ENCODE peak calls at places on chromosomes 7 and 10, in five cellular contexts. Y is CD8-positive, alpha-beta T cell; U is effector memory CD4-positive, alpha-beta T cell; D is Peyer's patch; C is cardiac muscle cell. N is an unnamed sample.

GRCh38 chr10:35908451-35908850 is 266.4 kb upstream of the FZD8 start:
- DNase-seq in C (no peak), Y (no peak), U (no peak), D (no peak), N (no peak)

GRCh38 chr10:75623310-75623940 is 192.0 kb downstream of the LRMDA start:
- DNase-seq in U (no peak), Y (no peak), C (no peak), D (no peak), N (no peak)

GRCh38 chr10:80599424-80599847 is 61.7 kb downstream of the SH2D4B start:
- DNase-seq in C (peak), U (no peak), Y (peak), D (peak), N (no peak)

GRCh38 chr10:132057191-132057681 is 8.5 kb upstream of the JAKMIP3 start:
- DNase-seq in D (no peak), U (no peak), Y (no peak), C (no peak), N (no peak)

GRCh38 chr10:125146791-125147604 is 13.4 kb downstream of the CTBP2 start:
- DNase-seq in D (no peak), C (no peak), U (no peak), Y (no peak), N (no peak)

GRCh38 chr10:130300608-130301025 is 164.4 kb downstream of the GLRX3 start:
- DNase-seq in Y (no peak), D (no peak), C (peak), U (no peak), N (no peak)

GRCh38 chr10:112295853-112296830 is 12.9 kb downstream of the TECTB start:
- DNase-seq in D (no peak), Y (no peak), C (peak), U (no peak), N (no peak)

GRCh38 chr7:54245046-54245445 is 297.1 kb upstream of the VSTM2A start:
- DNase-seq in C (no peak), D (no peak), U (no peak), Y (no peak), N (no peak)

GRCh38 chr10:3873728-3874461 is 88.9 kb upstream of the KLF6 start:
- DNase-seq in C (peak), U (no peak), Y (peak), D (peak), N (no peak)

GRCh38 chr7:70579397-70580097 is 552.4 kb upstream of the GALNT17 start:
- DNase-seq in D (no peak), Y (no peak), U (no peak), C (no peak), N (no peak)

GRCh38 chr10:97780991-97781540 is 9.3 kb upstream of the SFRP5 start:
- DNase-seq in C (peak), U (no peak), D (no peak), Y (no peak), N (no peak)

GRCh38 chr7:105672820-105673219 is 91.5 kb upstream of the EFCAB10 start:
- DNase-seq in D (no peak), U (no peak), C (no peak), Y (no peak), N (no peak)

GRCh38 chr7:1555046-1555812 is 776 bp downstream of the TMEM184A start:
- DNase-seq in D (peak), U (no peak), C (peak), Y (no peak), N (no peak)

GRCh38 chr10:43403911-43404674 is 4.9 kb downstream of the HNRNPF start:
- DNase-seq in C (no peak), U (no peak), Y (no peak), D (peak), N (no peak)

GRCh38 chr7:14691597-14692203 is 210.9 kb downstream of the DGKB start:
- DNase-seq in Y (peak), D (peak), U (peak), C (peak), N (no peak)

GRCh38 chr7:48112431-48113165 is 23.5 kb downstream of the UPP1 start:
- DNase-seq in C (no peak), D (no peak), Y (no peak), U (no peak), N (no peak)

GRCh38 chr7:107799645-107800264 is 3.3 kb downstream of the SLC26A3 start:
- DNase-seq in Y (no peak), U (no peak), C (no peak), D (no peak), N (no peak)

GRCh38 chr10:119136084-119136483 is 29.4 kb downstream of the SFXN4 start:
- DNase-seq in Y (no peak), D (no peak), C (peak), U (no peak), N (no peak)
- H3K27ac ChIP-seq in Y (no peak), D (no peak), C (no peak), U (no peak), N (peak)

GRCh38 chr7:153432056-153432455 is 620.1 kb upstream of the DPP6 start:
- DNase-seq in U (no peak), C (no peak), Y (no peak), D (no peak), N (no peak)
- H3K27ac ChIP-seq in U (no peak), C (no peak), Y (no peak), D (no peak), N (no peak)

DNA sequence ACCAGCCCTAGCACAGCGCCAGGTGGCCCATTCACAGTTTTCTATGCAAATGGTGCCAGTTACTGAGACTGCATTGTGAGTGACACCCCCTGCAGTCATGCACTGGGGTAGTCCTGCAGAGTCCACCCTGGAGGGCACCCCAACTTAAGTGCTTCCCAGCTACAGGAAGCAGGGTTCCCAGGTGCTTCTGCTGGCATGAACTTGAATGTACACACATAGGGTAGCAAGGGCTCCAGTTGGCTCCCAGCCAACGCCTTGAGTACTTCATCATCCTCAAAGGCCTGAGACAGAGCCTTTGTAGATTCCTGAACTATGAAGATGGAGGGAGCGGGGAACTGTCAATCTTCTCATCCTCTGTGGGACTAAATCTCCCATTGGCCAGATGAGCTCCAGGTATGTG is 11.5 kb upstream of the NPFFR1 start:
- DNase-seq in Y (no peak), D (no peak), C (no peak), U (no peak), N (no peak)
- H3K27ac ChIP-seq in Y (no peak), D (no peak), C (no peak), U (no peak), N (no peak)

GRCh38 chr7:99561735-99562051 is 3.3 kb downstream of the ZNF655 start:
- DNase-seq in U (no peak), C (no peak), D (no peak), Y (no peak), N (no peak)

GRCh38 chr7:99563650-99564049 is 5.2 kb downstream of the ZNF655 start:
- DNase-seq in D (no peak), U (no peak), Y (no peak), C (peak), N (no peak)

GRCh38 chr7:99562832-99563231 is 4.4 kb downstream of the ZNF655 start:
- DNase-seq in U (no peak), D (peak), Y (no peak), C (peak), N (peak)

GRCh38 chr7:99560834-99561734 is 2.6 kb downstream of the ZNF655 start:
- DNase-seq in Y (no peak), D (no peak), U (no peak), C (no peak), N (no peak)

GRCh38 chr7:99562114-99562784 is 3.8 kb downstream of the ZNF655 start:
- DNase-seq in Y (no peak), U (no peak), C (no peak), D (no peak), N (no peak)
- H3K27ac ChIP-seq in Y (no peak), U (no peak), C (no peak), D (no peak), N (peak)

DNA sequence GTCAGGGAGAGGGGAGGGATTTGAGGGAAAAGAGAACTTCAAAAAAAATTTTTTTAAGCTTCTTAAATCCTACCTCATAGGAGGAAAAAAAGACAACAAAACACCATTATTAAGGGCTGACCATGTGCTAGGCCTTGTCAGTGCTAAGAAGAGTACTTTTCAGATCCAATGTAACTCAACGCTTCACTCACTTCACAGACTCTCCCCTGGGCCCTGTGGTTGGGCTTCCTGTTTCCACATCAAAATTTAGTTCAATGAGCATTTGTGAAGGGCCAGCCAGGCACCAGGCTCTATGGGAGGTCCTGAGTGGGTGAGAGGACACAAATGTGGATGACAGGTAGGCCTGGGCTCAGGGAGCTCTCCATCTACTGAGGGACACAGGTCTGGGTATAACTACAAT is 249.8 kb downstream of the PTEN start:
- DNase-seq in D (peak), U (no peak), C (peak), Y (no peak), N (no peak)
- H3K27ac ChIP-seq in D (no peak), U (no peak), C (no peak), Y (no peak), N (no peak)

GRCh38 chr7:17681965-17682364 is 258.3 kb downstream of the SNX13 start:
- DNase-seq in Y (no peak), C (peak), U (no peak), D (no peak), N (no peak)

GRCh38 chr7:17680026-17680425 is 260.3 kb downstream of the SNX13 start:
- DNase-seq in U (no peak), D (peak), C (peak), Y (no peak), N (no peak)

GRCh38 chr7:17682586-17682985 is 257.7 kb downstream of the SNX13 start:
- DNase-seq in U (no peak), Y (no peak), C (peak), D (no peak), N (no peak)

GRCh38 chr7:17679427-17679826 is 260.9 kb downstream of the SNX13 start:
- DNase-seq in C (peak), D (no peak), U (no peak), Y (no peak), N (no peak)

DNA sequence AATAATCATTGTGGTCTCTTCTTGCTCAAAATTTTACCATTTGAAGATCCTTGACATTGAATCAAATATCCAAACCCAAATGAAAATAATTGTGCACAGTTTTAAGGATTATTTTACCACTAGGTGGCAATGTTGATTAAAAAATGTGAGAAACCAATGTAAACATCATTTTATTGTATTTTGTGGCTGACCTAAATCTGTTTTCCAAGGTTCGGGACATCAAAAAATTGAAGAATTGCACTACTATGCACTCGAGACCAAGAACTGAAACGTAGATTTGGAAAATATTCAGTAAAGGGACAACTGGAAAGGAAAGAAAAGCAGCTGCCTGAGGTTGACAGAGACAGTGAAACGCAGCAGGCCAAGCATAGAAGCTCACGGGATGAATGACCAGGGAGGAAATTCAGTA is 259.3 kb downstream of the SNX13 start:
- DNase-seq in Y (no peak), C (peak), U (no peak), D (no peak), N (no peak)
- H3K27ac ChIP-seq in Y (no peak), C (no peak), U (no peak), D (no peak), N (no peak)

N was measured in caudate nucleus.